ENCODE peak calls at places on chromosomes 11 and 22, in ten cellular contexts. One of them, this sample, is unnamed.

GRCh38 chr11:124891390-124891861 is 6.2 kb downstream of the ROBO4 start:
- DNase-seq in mammary epithelial cell: no peak
- DNase-seq in astrocyte of the spinal cord: no peak
- DNase-seq in astrocyte of the cerebellum: no peak
- DNase-seq in DND-41: no peak
- DNase-seq in left ventricle myocardium inferior: peak
- DNase-seq in neural progenitor cell: no peak
- DNase-seq in fibroblast of lung: no peak
- DNase-seq in right atrium auricular region: peak
- DNase-seq in IMR-90: no peak
- DNase-seq in this sample: no peak

GRCh38 chr11:129804012-129804411 is 11.6 kb upstream of the TMEM45B start:
- DNase-seq in mammary epithelial cell: no peak
- DNase-seq in neural progenitor cell: no peak
- DNase-seq in right atrium auricular region: no peak
- DNase-seq in left ventricle myocardium inferior: no peak
- DNase-seq in astrocyte of the cerebellum: no peak
- DNase-seq in fibroblast of lung: no peak
- DNase-seq in DND-41: no peak
- DNase-seq in astrocyte of the spinal cord: no peak
- DNase-seq in IMR-90: no peak
- DNase-seq in this sample: no peak

GRCh38 chr22:38111941-38112355 is 1.5 kb upstream of the BAIAP2L2 start:
- DNase-seq in mammary epithelial cell: no peak
- DNase-seq in left ventricle myocardium inferior: no peak
- DNase-seq in right atrium auricular region: no peak
- DNase-seq in IMR-90: no peak
- DNase-seq in astrocyte of the spinal cord: no peak
- DNase-seq in fibroblast of lung: no peak
- DNase-seq in neural progenitor cell: no peak
- DNase-seq in astrocyte of the cerebellum: no peak
- DNase-seq in DND-41: no peak
- DNase-seq in this sample: no peak

GRCh38 chr11:129917231-129917630 is 21.9 kb upstream of the NFRKB start:
- DNase-seq in astrocyte of the spinal cord: peak
- DNase-seq in IMR-90: peak
- DNase-seq in astrocyte of the cerebellum: peak
- DNase-seq in mammary epithelial cell: no peak
- DNase-seq in neural progenitor cell: no peak
- DNase-seq in fibroblast of lung: no peak
- DNase-seq in DND-41: no peak
- DNase-seq in left ventricle myocardium inferior: no peak
- DNase-seq in right atrium auricular region: no peak
- DNase-seq in this sample: no peak

GRCh38 chr22:22940961-22941605 is 53.5 kb downstream of the IGLL5 start:
- DNase-seq in right atrium auricular region: no peak
- DNase-seq in left ventricle myocardium inferior: no peak
- DNase-seq in IMR-90: no peak
- DNase-seq in mammary epithelial cell: no peak
- DNase-seq in neural progenitor cell: no peak
- DNase-seq in fibroblast of lung: no peak
- DNase-seq in DND-41: peak
- DNase-seq in astrocyte of the cerebellum: no peak
- DNase-seq in astrocyte of the spinal cord: no peak
- DNase-seq in this sample: no peak

GRCh38 chr22:25495286-25495685 is 69.2 kb upstream of the GRK3 start:
- DNase-seq in mammary epithelial cell: no peak
- DNase-seq in IMR-90: peak
- DNase-seq in fibroblast of lung: no peak
- DNase-seq in right atrium auricular region: no peak
- DNase-seq in left ventricle myocardium inferior: no peak
- DNase-seq in astrocyte of the cerebellum: no peak
- DNase-seq in DND-41: no peak
- DNase-seq in astrocyte of the spinal cord: no peak
- DNase-seq in neural progenitor cell: no peak
- DNase-seq in this sample: no peak

GRCh38 chr11:12818333-12819015 is 144.3 kb downstream of the TEAD1 start:
- DNase-seq in left ventricle myocardium inferior: peak
- DNase-seq in mammary epithelial cell: peak
- DNase-seq in fibroblast of lung: peak
- DNase-seq in astrocyte of the cerebellum: no peak
- DNase-seq in DND-41: no peak
- DNase-seq in neural progenitor cell: no peak
- DNase-seq in astrocyte of the spinal cord: peak
- DNase-seq in IMR-90: peak
- DNase-seq in right atrium auricular region: no peak
- DNase-seq in this sample: no peak

GRCh38 chr22:37062657-37063381 is 11.3 kb downstream of the KCTD17 start:
- DNase-seq in right atrium auricular region: no peak
- DNase-seq in fibroblast of lung: no peak
- DNase-seq in astrocyte of the spinal cord: no peak
- DNase-seq in neural progenitor cell: no peak
- DNase-seq in astrocyte of the cerebellum: no peak
- DNase-seq in left ventricle myocardium inferior: no peak
- DNase-seq in DND-41: no peak
- DNase-seq in IMR-90: no peak
- DNase-seq in mammary epithelial cell: no peak
- DNase-seq in this sample: no peak

GRCh38 chr22:25777870-25778269 is 35.9 kb downstream of the MYO18B start:
- DNase-seq in DND-41: peak
- DNase-seq in mammary epithelial cell: peak
- DNase-seq in fibroblast of lung: peak
- DNase-seq in astrocyte of the cerebellum: peak
- DNase-seq in right atrium auricular region: no peak
- DNase-seq in IMR-90: peak
- DNase-seq in neural progenitor cell: peak
- DNase-seq in astrocyte of the spinal cord: peak
- DNase-seq in left ventricle myocardium inferior: no peak
- DNase-seq in this sample: peak

GRCh38 chr22:33357894-33358440 is 299.8 kb upstream of the SYN3 start:
- DNase-seq in IMR-90: no peak
- DNase-seq in left ventricle myocardium inferior: no peak
- DNase-seq in DND-41: no peak
- DNase-seq in right atrium auricular region: no peak
- DNase-seq in astrocyte of the spinal cord: no peak
- DNase-seq in mammary epithelial cell: no peak
- DNase-seq in fibroblast of lung: no peak
- DNase-seq in neural progenitor cell: no peak
- DNase-seq in astrocyte of the cerebellum: no peak
- DNase-seq in this sample: no peak
- H3K4me3 ChIP-seq in IMR-90: no peak
- H3K4me3 ChIP-seq in left ventricle myocardium inferior: no peak
- H3K4me3 ChIP-seq in DND-41: no peak
- H3K4me3 ChIP-seq in right atrium auricular region: no peak
- H3K4me3 ChIP-seq in astrocyte of the spinal cord: no peak
- H3K4me3 ChIP-seq in mammary epithelial cell: no peak
- H3K4me3 ChIP-seq in fibroblast of lung: no peak
- H3K4me3 ChIP-seq in neural progenitor cell: no peak
- H3K4me3 ChIP-seq in astrocyte of the cerebellum: no peak
- H3K4me3 ChIP-seq in this sample: no peak

GRCh38 chr11:73358071-73358470 is 18.1 kb upstream of the RELT start:
- DNase-seq in right atrium auricular region: no peak
- DNase-seq in astrocyte of the spinal cord: no peak
- DNase-seq in mammary epithelial cell: no peak
- DNase-seq in fibroblast of lung: no peak
- DNase-seq in IMR-90: peak
- DNase-seq in neural progenitor cell: no peak
- DNase-seq in left ventricle myocardium inferior: no peak
- DNase-seq in astrocyte of the cerebellum: no peak
- DNase-seq in DND-41: no peak
- DNase-seq in this sample: no peak

GRCh38 chr11:73360743-73361369 is 15.3 kb upstream of the RELT start:
- DNase-seq in astrocyte of the spinal cord: no peak
- DNase-seq in right atrium auricular region: no peak
- DNase-seq in astrocyte of the cerebellum: no peak
- DNase-seq in mammary epithelial cell: no peak
- DNase-seq in left ventricle myocardium inferior: no peak
- DNase-seq in IMR-90: no peak
- DNase-seq in fibroblast of lung: no peak
- DNase-seq in DND-41: no peak
- DNase-seq in neural progenitor cell: no peak
- DNase-seq in this sample: no peak

GRCh38 chr11:73361953-73362776 is 14.0 kb upstream of the RELT start:
- DNase-seq in IMR-90: no peak
- DNase-seq in neural progenitor cell: peak
- DNase-seq in mammary epithelial cell: no peak
- DNase-seq in DND-41: no peak
- DNase-seq in astrocyte of the cerebellum: no peak
- DNase-seq in left ventricle myocardium inferior: no peak
- DNase-seq in astrocyte of the spinal cord: no peak
- DNase-seq in right atrium auricular region: no peak
- DNase-seq in fibroblast of lung: no peak
- DNase-seq in this sample: no peak

GRCh38 chr11:73359341-73359740 is 16.9 kb upstream of the RELT start:
- DNase-seq in mammary epithelial cell: peak
- DNase-seq in DND-41: no peak
- DNase-seq in neural progenitor cell: no peak
- DNase-seq in IMR-90: peak
- DNase-seq in fibroblast of lung: no peak
- DNase-seq in astrocyte of the cerebellum: no peak
- DNase-seq in astrocyte of the spinal cord: no peak
- DNase-seq in left ventricle myocardium inferior: peak
- DNase-seq in right atrium auricular region: peak
- DNase-seq in this sample: no peak

GRCh38 chr11:73359930-73360742 is 16.1 kb upstream of the RELT start:
- DNase-seq in mammary epithelial cell: no peak
- DNase-seq in fibroblast of lung: peak
- DNase-seq in neural progenitor cell: peak
- DNase-seq in astrocyte of the cerebellum: peak
- DNase-seq in astrocyte of the spinal cord: peak
- DNase-seq in DND-41: peak
- DNase-seq in left ventricle myocardium inferior: no peak
- DNase-seq in IMR-90: peak
- DNase-seq in right atrium auricular region: no peak
- DNase-seq in this sample: no peak
- TF ChIP-seq CTCF in mammary epithelial cell: peak
- TF ChIP-seq CTCF in fibroblast of lung: peak
- TF ChIP-seq CTCF in neural progenitor cell: peak
- TF ChIP-seq CTCF in astrocyte of the cerebellum: peak
- TF ChIP-seq CTCF in astrocyte of the spinal cord: peak
- TF ChIP-seq CTCF in DND-41: peak
- TF ChIP-seq CTCF in left ventricle myocardium inferior: peak
- TF ChIP-seq CTCF in IMR-90: peak
- TF ChIP-seq CTCF in right atrium auricular region: no peak
- TF ChIP-seq CTCF in this sample: peak

GRCh38 chr11:77517753-77518152 is 43.9 kb upstream of the PAK1 start:
- DNase-seq in astrocyte of the cerebellum: no peak
- DNase-seq in mammary epithelial cell: no peak
- DNase-seq in neural progenitor cell: no peak
- DNase-seq in IMR-90: no peak
- DNase-seq in right atrium auricular region: no peak
- DNase-seq in fibroblast of lung: no peak
- DNase-seq in left ventricle myocardium inferior: no peak
- DNase-seq in DND-41: no peak
- DNase-seq in astrocyte of the spinal cord: no peak
- DNase-seq in this sample: no peak

GRCh38 chr11:77515483-77515882 is 41.6 kb upstream of the PAK1 start:
- DNase-seq in DND-41: no peak
- DNase-seq in astrocyte of the cerebellum: no peak
- DNase-seq in left ventricle myocardium inferior: no peak
- DNase-seq in mammary epithelial cell: no peak
- DNase-seq in astrocyte of the spinal cord: no peak
- DNase-seq in right atrium auricular region: no peak
- DNase-seq in fibroblast of lung: no peak
- DNase-seq in IMR-90: no peak
- DNase-seq in neural progenitor cell: no peak
- DNase-seq in this sample: no peak

GRCh38 chr11:77518471-77518870 is 44.6 kb upstream of the PAK1 start:
- DNase-seq in IMR-90: no peak
- DNase-seq in astrocyte of the cerebellum: no peak
- DNase-seq in neural progenitor cell: no peak
- DNase-seq in DND-41: no peak
- DNase-seq in mammary epithelial cell: no peak
- DNase-seq in fibroblast of lung: no peak
- DNase-seq in astrocyte of the spinal cord: no peak
- DNase-seq in right atrium auricular region: no peak
- DNase-seq in left ventricle myocardium inferior: no peak
- DNase-seq in this sample: no peak

GRCh38 chr11:77515063-77515462 is 41.2 kb upstream of the PAK1 start:
- DNase-seq in mammary epithelial cell: no peak
- DNase-seq in IMR-90: no peak
- DNase-seq in left ventricle myocardium inferior: no peak
- DNase-seq in DND-41: no peak
- DNase-seq in neural progenitor cell: no peak
- DNase-seq in astrocyte of the spinal cord: no peak
- DNase-seq in fibroblast of lung: no peak
- DNase-seq in right atrium auricular region: no peak
- DNase-seq in astrocyte of the cerebellum: no peak
- DNase-seq in this sample: no peak

GRCh38 chr11:77517226-77517625 is 43.3 kb upstream of the PAK1 start:
- DNase-seq in left ventricle myocardium inferior: no peak
- DNase-seq in neural progenitor cell: no peak
- DNase-seq in astrocyte of the spinal cord: peak
- DNase-seq in right atrium auricular region: no peak
- DNase-seq in astrocyte of the cerebellum: no peak
- DNase-seq in IMR-90: no peak
- DNase-seq in fibroblast of lung: no peak
- DNase-seq in mammary epithelial cell: peak
- DNase-seq in DND-41: no peak
- DNase-seq in this sample: no peak
- H3K4me3 ChIP-seq in left ventricle myocardium inferior: no peak
- H3K4me3 ChIP-seq in neural progenitor cell: no peak
- H3K4me3 ChIP-seq in astrocyte of the spinal cord: no peak
- H3K4me3 ChIP-seq in right atrium auricular region: no peak
- H3K4me3 ChIP-seq in astrocyte of the cerebellum: no peak
- H3K4me3 ChIP-seq in IMR-90: no peak
- H3K4me3 ChIP-seq in fibroblast of lung: no peak
- H3K4me3 ChIP-seq in mammary epithelial cell: no peak
- H3K4me3 ChIP-seq in DND-41: no peak
- H3K4me3 ChIP-seq in this sample: no peak

GRCh38 chr22:46830841-46831240 is 68.4 kb downstream of the TBC1D22A start:
- DNase-seq in astrocyte of the cerebellum: no peak
- DNase-seq in DND-41: no peak
- DNase-seq in left ventricle myocardium inferior: no peak
- DNase-seq in fibroblast of lung: no peak
- DNase-seq in neural progenitor cell: no peak
- DNase-seq in astrocyte of the spinal cord: no peak
- DNase-seq in mammary epithelial cell: no peak
- DNase-seq in IMR-90: peak
- DNase-seq in right atrium auricular region: no peak
- DNase-seq in this sample: no peak

GRCh38 chr22:46835693-46836092 is 73.2 kb downstream of the TBC1D22A start:
- DNase-seq in mammary epithelial cell: no peak
- DNase-seq in fibroblast of lung: no peak
- DNase-seq in left ventricle myocardium inferior: no peak
- DNase-seq in IMR-90: no peak
- DNase-seq in astrocyte of the spinal cord: no peak
- DNase-seq in DND-41: no peak
- DNase-seq in right atrium auricular region: no peak
- DNase-seq in astrocyte of the cerebellum: no peak
- DNase-seq in neural progenitor cell: no peak
- DNase-seq in this sample: no peak

GRCh38 chr22:46835288-46835687 is 72.8 kb downstream of the TBC1D22A start:
- DNase-seq in left ventricle myocardium inferior: no peak
- DNase-seq in astrocyte of the cerebellum: no peak
- DNase-seq in mammary epithelial cell: no peak
- DNase-seq in DND-41: no peak
- DNase-seq in neural progenitor cell: no peak
- DNase-seq in astrocyte of the spinal cord: no peak
- DNase-seq in IMR-90: no peak
- DNase-seq in right atrium auricular region: no peak
- DNase-seq in fibroblast of lung: no peak
- DNase-seq in this sample: no peak

GRCh38 chr22:46830001-46830715 is 67.7 kb downstream of the TBC1D22A start:
- DNase-seq in IMR-90: peak
- DNase-seq in astrocyte of the spinal cord: peak
- DNase-seq in right atrium auricular region: peak
- DNase-seq in astrocyte of the cerebellum: peak
- DNase-seq in mammary epithelial cell: peak
- DNase-seq in neural progenitor cell: no peak
- DNase-seq in left ventricle myocardium inferior: peak
- DNase-seq in DND-41: no peak
- DNase-seq in fibroblast of lung: peak
- DNase-seq in this sample: no peak

GRCh38 chr22:46833228-46833627 is 70.8 kb downstream of the TBC1D22A start:
- DNase-seq in astrocyte of the cerebellum: no peak
- DNase-seq in DND-41: no peak
- DNase-seq in astrocyte of the spinal cord: peak
- DNase-seq in fibroblast of lung: no peak
- DNase-seq in IMR-90: peak
- DNase-seq in mammary epithelial cell: peak
- DNase-seq in left ventricle myocardium inferior: no peak
- DNase-seq in neural progenitor cell: peak
- DNase-seq in right atrium auricular region: no peak
- DNase-seq in this sample: no peak
- TF ChIP-seq CTCF in astrocyte of the cerebellum: peak
- TF ChIP-seq CTCF in DND-41: peak
- TF ChIP-seq CTCF in astrocyte of the spinal cord: peak
- TF ChIP-seq CTCF in fibroblast of lung: no peak
- TF ChIP-seq CTCF in IMR-90: peak
- TF ChIP-seq CTCF in mammary epithelial cell: peak
- TF ChIP-seq CTCF in left ventricle myocardium inferior: peak
- TF ChIP-seq CTCF in neural progenitor cell: peak
- TF ChIP-seq CTCF in right atrium auricular region: no peak
- TF ChIP-seq CTCF in this sample: no peak

This sample was measured in GM12865.